ENCODE peak calls at places on chromosomes 16 and 17, in five cellular contexts. C is aorta, A is GM23338, B is tibial nerve, T is heart left ventricle. G is an unnamed sample. For H3K4me1, the result is how much of the 10 kb centered on the place peaks cover.

GRCh38 chr16:88116121-88116900 is 165.1 kb downstream of the BANP start:
- DNase-seq in C (no peak), A (no peak), B (no peak), T (peak), G (peak)

GRCh38 chr16:15055141-15056053 is 477 bp downstream of the NTAN1 start:
- DNase-seq in C (peak), A (peak), B (no peak), T (peak), G (peak)

GRCh38 chr16:48432136-48432535 is 46.9 kb upstream of the SIAH1 start:
- DNase-seq in C (no peak), A (peak), B (no peak), T (no peak), G (no peak)

GRCh38 chr17:57586099-57586702 is 158.9 kb downstream of the CCDC182 start:
- DNase-seq in C (no peak), A (no peak), B (no peak), T (no peak), G (no peak)

GRCh38 chr17:50183439-50184001 is 17.7 kb downstream of the SGCA start:
- DNase-seq in C (no peak), A (no peak), B (no peak), T (peak), G (no peak)

GRCh38 chr17:9890124-9890523 is 14.9 kb downstream of the RCVRN start:
- DNase-seq in C (no peak), A (peak), B (no peak), T (no peak), G (peak)

GRCh38 chr16:7791191-7791590 is 458.5 kb downstream of the RBFOX1 start:
- DNase-seq in C (no peak), A (no peak), B (no peak), T (no peak), G (no peak)

GRCh38 chr17:77394540-77395295 is 253.9 kb downstream of the SEC14L1 start:
- DNase-seq in C (no peak), A (peak), B (no peak), T (no peak), G (peak)

GRCh38 chr17:42060231-42060630 is 9.8 kb upstream of the C17orf113 start:
- DNase-seq in C (no peak), A (no peak), B (no peak), T (no peak), G (no peak)

GRCh38 chr16:65121870-65122723 is at the start of gene CDH11:
- DNase-seq in C (peak), A (peak), B (peak), T (peak), G (peak)

GRCh38 chr16:88685156-88686061 is 898 bp downstream of the SNAI3 start:
- DNase-seq in C (peak), A (peak), B (no peak), T (peak), G (peak)

DNA sequence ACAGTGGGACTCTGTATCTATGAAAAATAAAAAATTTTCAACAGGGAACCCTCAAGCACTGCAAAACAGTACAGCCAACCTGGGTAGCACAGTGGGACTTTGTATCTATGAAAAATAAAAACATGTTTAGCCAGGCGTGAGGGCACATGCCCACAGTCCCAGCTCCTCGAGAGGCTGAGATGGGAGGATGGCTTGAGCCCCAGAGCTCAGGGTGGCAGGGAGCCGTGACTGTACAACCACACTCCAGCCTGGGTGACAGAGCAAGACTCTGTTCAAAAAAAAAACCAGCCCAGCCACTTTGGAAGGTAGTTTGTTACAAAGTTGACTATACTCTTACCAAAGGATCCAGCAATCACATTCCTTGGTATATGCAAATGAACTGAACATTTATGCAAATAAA is 5.3 kb downstream of the RPH3AL start:
- DNase-seq in C (peak), A (no peak), B (no peak), T (peak), G (no peak)
- H3K4me1 ChIP-seq in C (under half), A (under half), B (under half), T (under half), G (under half)

DNA sequence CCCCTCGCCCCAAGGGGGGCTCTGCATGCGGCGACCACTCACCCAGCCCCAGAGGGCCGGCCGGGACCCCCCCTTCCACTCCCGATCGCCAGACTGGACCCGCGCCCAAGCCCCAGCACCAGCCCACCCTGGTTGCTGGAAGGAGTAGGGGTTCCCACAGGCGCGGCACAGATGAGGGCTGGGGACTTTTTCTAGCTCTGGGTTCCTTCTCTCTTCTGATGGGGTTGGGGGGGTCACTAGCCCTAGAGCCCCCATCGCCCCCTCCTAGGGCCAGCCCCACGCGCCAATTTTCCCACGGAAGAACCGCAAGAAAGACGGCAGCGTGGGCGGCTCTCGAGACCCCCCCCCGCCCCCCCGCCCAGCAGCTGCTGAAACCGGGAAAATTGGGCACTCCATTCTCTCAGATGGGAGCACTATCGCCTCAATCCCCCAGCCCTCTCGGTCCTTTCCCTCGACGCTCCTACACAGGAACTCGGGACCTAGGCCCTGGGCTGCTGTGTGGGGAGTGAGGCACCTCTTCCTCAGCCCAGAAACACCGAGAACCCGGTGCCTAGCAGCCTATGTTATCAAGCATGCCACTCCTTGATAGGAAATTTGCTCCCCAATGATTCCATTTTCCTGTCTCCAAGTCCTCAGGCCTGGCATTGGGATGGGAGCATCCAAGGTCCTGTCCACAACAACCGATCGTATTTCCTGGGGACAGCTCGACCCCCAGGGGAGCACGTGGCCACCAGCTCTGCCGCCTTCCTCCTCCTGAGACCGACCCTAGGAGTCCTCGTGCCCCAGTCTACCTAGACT is 17.1 kb upstream of the CBX8 start:
- DNase-seq in C (no peak), A (peak), B (no peak), T (no peak), G (no peak)
- H3K4me1 ChIP-seq in C (under half), A (under half), B (half or more), T (under half), G (under half)

DNA sequence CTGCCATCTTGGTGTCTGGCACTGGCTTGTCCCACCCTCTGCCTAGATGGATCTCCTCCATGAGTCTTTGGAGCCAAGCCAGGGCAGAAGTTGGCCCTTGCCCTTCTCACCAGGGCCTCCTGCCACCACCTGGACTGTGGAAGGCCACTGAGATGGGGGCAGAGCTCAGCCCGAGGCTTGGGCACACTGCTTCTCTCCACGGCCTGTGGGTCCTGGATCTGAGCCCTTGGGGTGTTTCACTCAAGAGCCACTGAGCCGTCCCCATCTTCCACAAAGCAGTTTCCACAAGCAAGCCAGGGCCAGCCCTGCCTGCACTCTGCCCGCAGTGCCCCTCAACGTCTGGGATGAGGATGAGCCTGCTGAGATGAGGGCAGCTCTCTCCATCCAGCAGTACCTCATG is 16.7 kb upstream of the CD300A start:
- DNase-seq in C (no peak), A (no peak), B (no peak), T (peak), G (no peak)
- H3K4me1 ChIP-seq in C (under half), A (under half), B (half or more), T (under half), G (under half)

DNA sequence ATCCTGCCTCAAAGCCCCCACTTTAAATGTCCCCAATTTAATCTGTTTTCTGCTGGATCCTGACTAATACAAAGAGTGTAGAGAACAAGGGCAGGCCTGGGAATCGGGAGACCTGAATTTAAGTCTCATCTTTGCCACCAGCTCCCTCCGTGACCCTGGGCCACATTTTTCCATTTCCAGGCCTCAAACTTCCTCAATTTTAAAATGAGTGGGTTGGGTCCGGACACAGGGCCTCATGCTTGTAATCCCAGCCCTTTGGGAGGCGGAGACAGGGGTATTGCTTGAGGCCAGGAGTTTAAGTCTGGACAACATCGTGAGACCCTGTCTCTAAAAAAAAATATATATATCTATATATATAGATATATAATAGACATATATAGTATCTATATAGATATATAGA is 61.4 kb downstream of the SRL start:
- DNase-seq in C (no peak), A (no peak), B (no peak), T (no peak), G (no peak)
- H3K4me1 ChIP-seq in C (under half), A (under half), B (under half), T (under half), G (under half)

GRCh38 chr16:21608647-21609328 is 9.4 kb downstream of the METTL9 start:
- DNase-seq in C (no peak), A (no peak), B (no peak), T (no peak), G (no peak)

GRCh38 chr16:21611546-21612384 is 12.4 kb downstream of the METTL9 start:
- DNase-seq in C (no peak), A (no peak), B (no peak), T (no peak), G (no peak)

GRCh38 chr16:21611178-21611545 is 11.8 kb downstream of the METTL9 start:
- DNase-seq in C (no peak), A (no peak), B (no peak), T (no peak), G (no peak)

GRCh38 chr16:21610766-21611165 is 11.4 kb downstream of the METTL9 start:
- DNase-seq in C (no peak), A (no peak), B (no peak), T (no peak), G (no peak)

DNA sequence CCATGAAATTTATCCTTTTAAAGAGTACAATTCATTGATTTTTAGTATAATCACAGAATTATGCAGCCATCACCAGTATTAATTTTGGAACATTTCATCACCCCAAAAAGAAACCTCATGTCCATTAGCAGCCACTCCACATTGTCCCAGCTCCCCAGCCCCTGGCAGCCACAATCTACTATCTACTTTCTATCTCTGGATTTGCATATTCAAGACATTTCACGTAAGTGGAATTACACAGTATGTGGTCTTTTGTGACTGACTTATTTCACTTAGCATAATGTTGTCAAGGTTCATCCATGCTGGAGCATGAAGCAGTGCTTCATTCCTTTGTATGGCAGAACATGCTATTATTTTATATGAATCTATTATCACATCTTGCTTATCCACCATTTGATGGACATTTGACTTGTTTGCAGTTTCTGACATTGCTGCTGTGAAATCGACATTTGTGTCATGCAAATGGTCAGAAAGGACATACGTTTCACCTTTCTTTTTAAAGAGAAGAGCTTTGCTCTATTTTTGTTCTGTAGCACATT is 10.7 kb downstream of the METTL9 start:
- DNase-seq in C (no peak), A (peak), B (no peak), T (no peak), G (no peak)
- H3K4me1 ChIP-seq in C (under half), A (half or more), B (half or more), T (under half), G (under half)

GRCh38 chr17:14050616-14051015 is 18.7 kb upstream of the COX10 start:
- DNase-seq in C (no peak), A (no peak), B (no peak), T (no peak), G (no peak)

GRCh38 chr17:14047591-14047990 is 21.7 kb upstream of the COX10 start:
- DNase-seq in C (no peak), A (no peak), B (no peak), T (no peak), G (no peak)

GRCh38 chr17:14052886-14053615 is 16.3 kb upstream of the COX10 start:
- DNase-seq in C (no peak), A (no peak), B (no peak), T (no peak), G (no peak)

GRCh38 chr17:14048169-14048568 is 21.1 kb upstream of the COX10 start:
- DNase-seq in C (no peak), A (peak), B (no peak), T (no peak), G (no peak)

DNA sequence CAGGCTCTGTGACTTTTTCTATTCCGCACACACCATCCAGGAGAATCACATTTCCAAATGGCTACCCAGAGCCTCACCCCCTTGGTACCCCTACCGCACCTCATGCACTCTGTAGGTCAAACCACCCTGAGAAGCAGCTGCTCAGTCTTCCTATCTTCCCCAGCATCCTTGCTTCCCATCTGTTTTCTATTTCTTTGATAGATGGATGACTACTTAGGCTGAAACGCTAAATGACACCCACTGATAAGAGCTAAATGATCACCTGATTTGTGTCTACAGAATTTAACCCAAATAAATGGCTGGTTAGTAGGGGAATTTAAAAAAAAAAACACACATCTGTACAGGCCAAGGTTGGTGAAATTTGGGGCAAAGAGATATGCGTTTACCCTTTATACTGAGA is 17.6 kb upstream of the COX10 start:
- DNase-seq in C (no peak), A (no peak), B (no peak), T (no peak), G (no peak)
- H3K4me1 ChIP-seq in C (under half), A (under half), B (under half), T (under half), G (under half)

GRCh38 chr16:70705056-70705455 is 19.2 kb upstream of the MTSS2 start:
- DNase-seq in C (no peak), A (no peak), B (no peak), T (no peak), G (no peak)

GRCh38 chr16:70703041-70703834 is 17.4 kb upstream of the MTSS2 start:
- DNase-seq in C (peak), A (peak), B (no peak), T (no peak), G (peak)

GRCh38 chr16:70702624-70703023 is 16.8 kb upstream of the MTSS2 start:
- DNase-seq in C (no peak), A (no peak), B (no peak), T (no peak), G (no peak)

GRCh38 chr16:70704586-70704985 is 18.7 kb upstream of the MTSS2 start:
- DNase-seq in C (no peak), A (no peak), B (no peak), T (no peak), G (no peak)

DNA sequence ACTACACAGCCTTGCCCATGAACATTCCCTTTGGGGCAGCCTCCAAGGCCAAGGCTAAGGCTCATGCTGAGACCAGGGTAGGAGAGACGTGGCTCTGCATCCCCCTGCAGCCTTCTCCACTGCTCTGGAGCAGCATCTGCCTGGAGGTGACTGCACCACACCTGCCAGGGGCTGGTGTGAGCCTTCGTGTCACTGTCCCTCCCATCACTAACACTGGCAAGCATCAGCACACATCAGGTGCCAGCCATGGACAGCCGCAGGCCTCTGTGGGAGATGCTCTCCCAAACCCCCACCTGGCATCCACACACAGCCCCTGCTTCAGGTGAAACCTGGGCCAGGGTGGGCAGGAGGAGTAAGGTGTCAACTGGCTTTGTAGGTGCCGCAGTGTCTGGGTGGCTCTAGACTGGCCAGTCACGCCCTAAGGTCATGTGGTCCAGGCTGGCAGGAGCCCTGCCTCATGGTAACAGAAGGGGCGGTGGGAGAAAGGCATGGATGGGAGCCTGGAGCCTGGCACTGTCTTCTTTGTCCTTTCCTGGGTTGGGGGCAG is 18.1 kb upstream of the MTSS2 start:
- DNase-seq in C (no peak), A (no peak), B (no peak), T (no peak), G (no peak)
- H3K4me1 ChIP-seq in C (under half), A (under half), B (half or more), T (under half), G (half or more)

DNA sequence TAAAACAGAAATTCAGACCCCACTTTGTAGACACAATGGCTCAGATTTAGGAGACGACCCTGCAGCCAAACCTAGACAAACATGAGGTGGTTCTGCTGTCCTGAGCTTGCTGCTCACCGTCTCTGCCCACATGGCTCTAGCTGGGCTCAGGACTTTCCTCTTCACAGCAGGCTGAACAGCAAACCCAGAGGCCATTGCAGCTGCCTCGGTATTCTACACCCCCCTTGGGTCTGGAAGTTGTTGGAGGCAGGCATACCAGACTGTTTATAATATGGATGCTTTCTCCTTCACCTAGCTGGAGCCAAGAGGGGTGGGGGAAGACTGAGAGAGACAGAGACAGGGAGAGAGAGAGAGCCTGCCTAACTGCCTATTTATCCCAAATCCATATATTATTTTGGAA is 628.3 kb upstream of the RBFOX1 start:
- DNase-seq in C (no peak), A (no peak), B (no peak), T (no peak), G (no peak)
- H3K4me1 ChIP-seq in C (under half), A (under half), B (under half), T (under half), G (under half)

DNA sequence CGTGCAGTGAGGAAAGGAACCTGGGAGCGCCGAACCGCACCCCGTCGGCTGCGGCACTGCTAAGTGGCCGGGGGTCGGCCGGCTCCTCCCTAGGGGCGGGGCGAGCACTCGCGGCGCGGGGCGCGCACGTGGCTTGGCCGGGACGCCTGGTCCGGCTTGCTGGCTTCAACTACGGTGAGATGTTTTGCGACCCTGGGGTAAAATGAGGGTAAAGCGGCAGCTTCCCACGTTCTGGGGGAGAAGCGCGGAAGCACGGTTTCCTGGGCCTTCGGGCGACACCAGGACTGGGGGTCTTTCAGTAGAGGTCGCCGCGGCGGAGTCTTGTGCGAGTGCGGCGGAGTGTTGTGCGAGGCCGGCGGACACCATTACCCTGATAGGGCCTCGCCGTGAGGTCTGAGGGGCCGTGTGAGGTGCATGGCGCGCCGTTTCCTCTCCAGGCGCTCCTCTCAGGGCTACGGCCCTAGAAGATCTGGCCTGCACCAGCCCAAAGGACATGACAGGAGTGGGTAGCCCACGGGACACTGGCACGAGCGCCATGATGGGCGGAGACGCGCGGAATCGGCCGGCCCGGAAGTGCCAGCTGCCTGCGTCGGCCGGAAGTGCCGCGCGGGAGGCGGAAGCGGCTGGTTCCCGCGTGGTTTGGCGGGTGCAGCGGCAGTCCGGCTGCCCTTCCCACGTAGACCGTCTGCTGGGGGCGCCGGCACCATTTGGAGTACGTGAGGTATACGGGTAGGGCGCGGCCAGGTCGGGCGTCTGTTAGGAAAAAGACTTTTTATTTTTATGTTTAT is at the start of gene PIGW:
- DNase-seq in C (peak), A (peak), B (peak), T (peak), G (peak)
- H3K4me1 ChIP-seq in C (under half), A (under half), B (under half), T (under half), G (under half)

G was measured in SJSA1.